ENCODE peak calls at places on chromosome 4, in six cellular contexts. U is activated gamma-delta T cell treated with anti-CD3 and anti-CD28 coated beads, Interleukin-2, amount 50 U/mL, for 16 hours; K is T-helper 9 cell; F is iris pigment epithelial cell; M is germinal center; T is IMR-90. L is an unnamed sample.

GRCh38 chr4:149404143-149404542 is 411.5 kb downstream of the IQCM start:
- DNase-seq in U (no peak), K (no peak), F (no peak), M (no peak), T (no peak), L (no peak)

GRCh38 chr4:124426279-124426678 is 286.3 kb downstream of the ANKRD50 start:
- DNase-seq in U (no peak), K (no peak), F (no peak), M (no peak), T (no peak), L (no peak)

GRCh38 chr4:77110707-77111106 is 34.9 kb upstream of the CCNI start:
- DNase-seq in U (no peak), K (no peak), F (no peak), M (no peak), T (no peak), L (no peak)

GRCh38 chr4:16516796-16517413 is 290.6 kb upstream of the TAPT1 start:
- DNase-seq in U (no peak), K (no peak), F (peak), M (no peak), T (peak), L (peak)

GRCh38 chr4:24604558-24605214 is 20.3 kb upstream of the DHX15 start:
- DNase-seq in U (no peak), K (no peak), F (peak), M (no peak), T (no peak), L (no peak)

GRCh38 chr4:139552908-139553307 is 3.1 kb downstream of the SETD7 start:
- DNase-seq in U (no peak), K (no peak), F (no peak), M (no peak), T (no peak), L (no peak)

GRCh38 chr4:145216532-145216931 is 36.1 kb upstream of the OTUD4 start:
- DNase-seq in U (no peak), K (no peak), F (peak), M (peak), T (peak), L (no peak)

GRCh38 chr4:138561906-138562305 is 319.8 kb upstream of the SLC7A11 start:
- DNase-seq in U (no peak), K (no peak), F (no peak), M (no peak), T (no peak), L (no peak)

GRCh38 chr4:108360857-108361820 is 192.4 kb upstream of the LEF1 start:
- DNase-seq in U (no peak), K (no peak), F (peak), M (no peak), T (peak), L (peak)

GRCh38 chr4:63361628-63362027 is 1047.6 kb downstream of the TECRL start:
- DNase-seq in U (no peak), K (no peak), F (no peak), M (no peak), T (no peak), L (no peak)

GRCh38 chr4:159160242-159160641 is 57.4 kb downstream of the RAPGEF2 start:
- DNase-seq in U (no peak), K (no peak), F (no peak), M (no peak), T (no peak), L (no peak)

GRCh38 chr4:67659065-67659464 is 41.9 kb downstream of the UBA6 start:
- DNase-seq in U (no peak), K (no peak), F (no peak), M (no peak), T (no peak), L (no peak)

GRCh38 chr4:34850983-34851382 is 1393.3 kb downstream of the ARAP2 start:
- DNase-seq in U (no peak), K (no peak), F (peak), M (no peak), T (no peak), L (no peak)

GRCh38 chr4:30605616-30606015 is 114.6 kb upstream of the PCDH7 start:
- DNase-seq in U (no peak), K (no peak), F (no peak), M (no peak), T (no peak), L (no peak)

GRCh38 chr4:123163501-123163900 is 233.1 kb upstream of the SPRY1 start:
- DNase-seq in U (no peak), K (no peak), F (peak), M (no peak), T (no peak), L (no peak)

GRCh38 chr4:113407409-113407808 is 354.1 kb downstream of the CAMK2D start:
- DNase-seq in U (no peak), K (no peak), F (no peak), M (no peak), T (no peak), L (no peak)

GRCh38 chr4:99462875-99463464 is 27.8 kb upstream of the ADH7 start:
- DNase-seq in U (peak), K (peak), F (peak), M (peak), T (peak), L (peak)

GRCh38 chr4:57044996-57045395 is 65.2 kb downstream of the IGFBP7 start:
- DNase-seq in U (no peak), K (no peak), F (peak), M (no peak), T (peak), L (peak)

GRCh38 chr4:171928336-171928735 is 115.1 kb downstream of the GALNTL6 start:
- DNase-seq in U (no peak), K (no peak), F (no peak), M (no peak), T (no peak), L (no peak)

GRCh38 chr4:8046925-8047541 is 107.4 kb upstream of the AFAP1 start:
- DNase-seq in U (no peak), K (peak), F (no peak), M (no peak), T (no peak), L (no peak)

GRCh38 chr4:37567781-37568180 is 118.4 kb downstream of the RELL1 start:
- DNase-seq in U (no peak), K (no peak), F (peak), M (no peak), T (peak), L (no peak)

GRCh38 chr4:100651499-100652165 is 133.8 kb upstream of the EMCN start:
- DNase-seq in U (no peak), K (no peak), F (no peak), M (no peak), T (no peak), L (no peak)

GRCh38 chr4:5890063-5890727 is 2.7 kb downstream of the CRMP1 start:
- DNase-seq in U (no peak), K (no peak), F (no peak), M (no peak), T (peak), L (no peak)

GRCh38 chr4:16123356-16124084 is 39.7 kb upstream of the PROM1 start:
- DNase-seq in U (no peak), K (no peak), F (no peak), M (no peak), T (no peak), L (no peak)

GRCh38 chr4:123444298-123444731 is 47.7 kb downstream of the SPRY1 start:
- DNase-seq in U (no peak), K (no peak), F (peak), M (peak), T (peak), L (no peak)

GRCh38 chr4:112448211-112448745 is 67.7 kb downstream of the NEUROG2 start:
- DNase-seq in U (no peak), K (no peak), F (peak), M (no peak), T (peak), L (no peak)

GRCh38 chr4:78336093-78336943 is 215.3 kb upstream of the ANXA3 start:
- DNase-seq in U (no peak), K (no peak), F (peak), M (no peak), T (peak), L (peak)

GRCh38 chr4:150302553-150302952 is 224.3 kb downstream of the DCLK2 start:
- DNase-seq in U (no peak), K (no peak), F (peak), M (no peak), T (peak), L (peak)

GRCh38 chr4:98006814-98007412 is 136.4 kb downstream of the STPG2 start:
- DNase-seq in U (no peak), K (no peak), F (no peak), M (no peak), T (no peak), L (no peak)

GRCh38 chr4:89245459-89245858 is 62.1 kb downstream of the GPRIN3 start:
- DNase-seq in U (no peak), K (no peak), F (no peak), M (no peak), T (no peak), L (no peak)

GRCh38 chr4:153409412-153409811 is 56.7 kb upstream of the TMEM131L start:
- DNase-seq in U (no peak), K (no peak), F (peak), M (no peak), T (peak), L (no peak)

GRCh38 chr4:168908859-168909390 is 101.1 kb downstream of the CBR4 start:
- DNase-seq in U (no peak), K (no peak), F (no peak), M (no peak), T (peak), L (no peak)

GRCh38 chr4:57191523-57192034 is 81.4 kb upstream of the IGFBP7 start:
- DNase-seq in U (no peak), K (no peak), F (peak), M (no peak), T (no peak), L (peak)

GRCh38 chr4:54063737-54064316 is 578 bp downstream of the CHIC2 start:
- DNase-seq in U (peak), K (peak), F (no peak), M (peak), T (no peak), L (peak)

GRCh38 chr4:186622788-186623464 is 67.6 kb upstream of the MTNR1A start:
- DNase-seq in U (no peak), K (no peak), F (peak), M (no peak), T (peak), L (peak)

L was measured in SJSA1.